ENCODE peak calls at places on chromosomes 16 and 17, in eight cellular contexts. T, Y, W, O, I, D, U and F are unnamed samples. For H3K4me1, the result is how much of the 10 kb centered on the place peaks cover.

GRCh38 chr17:12536021-12536420 is 129.7 kb upstream of the MYOCD start:
- DNase-seq in T (no peak), Y (no peak), W (no peak), O (no peak), I (no peak), D (no peak), U (no peak), F (no peak)

GRCh38 chr17:46777943-46778915 is 40.3 kb downstream of the WNT3 start:
- DNase-seq in T (no peak), Y (no peak), W (no peak), O (no peak), I (no peak), D (peak), U (no peak), F (no peak)

GRCh38 chr17:1137465-1137894 is 42.3 kb downstream of the ABR start:
- DNase-seq in T (no peak), Y (no peak), W (no peak), O (no peak), I (no peak), D (peak), U (no peak), F (peak)

GRCh38 chr17:79619636-79620206 is 8.9 kb upstream of the RBFOX3 start:
- DNase-seq in T (no peak), Y (no peak), W (no peak), O (no peak), I (no peak), D (no peak), U (no peak), F (no peak)

GRCh38 chr17:9802294-9802693 is 10.9 kb upstream of the DHRS7C start:
- DNase-seq in T (no peak), Y (no peak), W (no peak), O (no peak), I (peak), D (no peak), U (no peak), F (no peak)

GRCh38 chr17:75321506-75321905 is 32.3 kb upstream of the SLC25A19 start:
- DNase-seq in T (no peak), Y (no peak), W (no peak), O (no peak), I (no peak), D (no peak), U (no peak), F (no peak)

GRCh38 chr17:5431929-5432556 is 6.9 kb downstream of the C1QBP start:
- DNase-seq in T (no peak), Y (no peak), W (no peak), O (no peak), I (no peak), D (no peak), U (no peak), F (no peak)

GRCh38 chr17:80295559-80295958 is 34.9 kb downstream of the RNF213 start:
- DNase-seq in T (no peak), Y (no peak), W (no peak), O (no peak), I (no peak), D (no peak), U (no peak), F (no peak)

GRCh38 chr16:50416388-50416787 is 47.6 kb upstream of the BRD7 start:
- DNase-seq in T (no peak), Y (no peak), W (no peak), O (no peak), I (no peak), D (no peak), U (no peak), F (no peak)

GRCh38 chr16:84577034-84577803 is 40.7 kb downstream of the COTL1 start:
- DNase-seq in T (no peak), Y (no peak), W (no peak), O (no peak), I (no peak), D (no peak), U (no peak), F (no peak)

GRCh38 chr16:56357765-56358322 is 67.5 kb downstream of the AMFR start:
- DNase-seq in T (no peak), Y (no peak), W (peak), O (no peak), I (peak), D (peak), U (no peak), F (no peak)

GRCh38 chr16:49020436-49020835 is 261.2 kb downstream of the CBLN1 start:
- DNase-seq in T (peak), Y (no peak), W (no peak), O (no peak), I (no peak), D (no peak), U (no peak), F (no peak)

GRCh38 chr17:82012482-82013295 is 10.0 kb downstream of the CENPX start:
- DNase-seq in T (no peak), Y (no peak), W (no peak), O (no peak), I (no peak), D (no peak), U (no peak), F (no peak)

GRCh38 chr17:79012563-79013134 is 3.1 kb upstream of the CANT1 start:
- DNase-seq in T (no peak), Y (no peak), W (peak), O (no peak), I (no peak), D (no peak), U (no peak), F (no peak)

DNA sequence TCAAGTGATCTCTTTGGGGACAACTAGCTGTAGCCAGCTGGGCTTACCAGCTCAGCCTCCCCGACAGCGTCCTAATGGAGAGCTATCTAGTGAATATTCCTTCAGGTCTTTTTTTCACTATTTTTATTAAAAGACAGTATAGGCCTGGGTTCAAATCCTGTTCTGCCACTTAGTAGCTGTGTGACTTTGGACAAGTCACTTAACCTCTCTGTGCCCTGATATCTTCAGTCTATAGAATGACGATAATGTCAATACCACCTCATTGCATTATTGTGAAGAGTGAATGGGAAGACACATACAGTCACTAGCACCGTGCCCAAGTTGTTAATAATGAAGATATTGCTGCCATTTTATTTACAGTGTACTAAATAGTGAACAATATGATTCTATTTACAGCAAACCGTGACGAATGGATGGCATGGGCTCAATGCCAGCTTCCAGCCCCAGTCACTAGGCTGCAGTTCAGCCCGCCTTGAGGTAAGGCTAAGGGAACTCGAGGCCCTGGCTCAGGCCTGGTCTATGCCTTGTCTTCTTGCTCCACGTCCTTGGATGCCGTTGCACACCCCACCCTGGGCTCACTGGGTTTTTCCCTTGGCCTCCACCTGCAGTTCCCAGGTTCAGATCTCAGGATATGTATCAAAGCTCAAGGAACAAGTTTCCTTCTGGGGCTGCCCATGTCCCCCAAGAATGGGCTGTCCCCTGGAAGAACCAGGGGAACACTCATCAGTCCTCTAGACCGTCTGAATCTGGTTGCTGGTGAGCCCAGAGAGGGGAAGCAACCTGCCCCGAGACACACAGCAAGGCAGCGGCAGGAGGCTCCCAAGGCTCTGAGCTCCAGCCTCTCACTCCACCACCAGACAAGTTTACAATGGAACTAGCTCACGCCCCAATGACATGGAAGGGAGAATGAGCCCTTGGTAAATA is 95.4 kb upstream of the TNRC6C start:
- DNase-seq in T (no peak), Y (no peak), W (no peak), O (no peak), I (no peak), D (no peak), U (no peak), F (no peak)
- H3K27ac ChIP-seq in T (no peak), Y (peak), W (no peak), O (peak), I (peak), D (no peak), U (no peak), F (no peak)

DNA sequence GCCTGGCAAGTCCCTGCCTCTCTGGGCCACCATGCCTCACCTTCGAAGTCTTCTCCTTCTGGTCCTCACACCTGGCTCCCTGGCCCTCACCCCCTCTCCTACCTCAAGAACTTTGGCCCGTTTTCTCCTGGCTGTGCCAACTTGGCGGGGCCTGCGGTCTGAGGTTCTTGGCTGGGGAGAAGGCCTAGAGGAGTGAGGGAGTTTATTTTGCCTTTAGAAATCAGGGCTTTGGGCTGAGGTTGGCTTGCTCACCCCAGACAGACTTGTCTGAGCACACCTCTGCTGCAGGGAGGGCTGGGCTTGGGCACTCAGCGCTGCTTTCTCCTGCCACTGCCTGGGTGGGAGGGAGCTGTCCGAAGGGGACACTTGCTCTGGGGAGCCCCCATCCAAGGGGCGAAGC is 23.3 kb upstream of the TAC4 start:
- DNase-seq in T (no peak), Y (no peak), W (no peak), O (no peak), I (no peak), D (no peak), U (no peak), F (no peak)
- H3K4me1 ChIP-seq in T (under half), Y (under half), W (under half), O (under half), I (under half), D (under half), U (under half), F (under half)

GRCh38 chr17:48071654-48072053 is 23.5 kb downstream of the NFE2L1 start:
- DNase-seq in T (no peak), Y (no peak), W (peak), O (no peak), I (no peak), D (no peak), U (no peak), F (no peak)

GRCh38 chr17:48077555-48077954 is 23.7 kb downstream of the CBX1 start:
- DNase-seq in T (no peak), Y (no peak), W (no peak), O (no peak), I (no peak), D (no peak), U (no peak), F (no peak)

GRCh38 chr17:48068491-48068961 is 20.4 kb downstream of the NFE2L1 start:
- DNase-seq in T (no peak), Y (no peak), W (no peak), O (no peak), I (no peak), D (peak), U (no peak), F (no peak)

GRCh38 chr17:48070195-48070594 is 22.0 kb downstream of the NFE2L1 start:
- DNase-seq in T (no peak), Y (no peak), W (no peak), O (no peak), I (no peak), D (no peak), U (no peak), F (no peak)

DNA sequence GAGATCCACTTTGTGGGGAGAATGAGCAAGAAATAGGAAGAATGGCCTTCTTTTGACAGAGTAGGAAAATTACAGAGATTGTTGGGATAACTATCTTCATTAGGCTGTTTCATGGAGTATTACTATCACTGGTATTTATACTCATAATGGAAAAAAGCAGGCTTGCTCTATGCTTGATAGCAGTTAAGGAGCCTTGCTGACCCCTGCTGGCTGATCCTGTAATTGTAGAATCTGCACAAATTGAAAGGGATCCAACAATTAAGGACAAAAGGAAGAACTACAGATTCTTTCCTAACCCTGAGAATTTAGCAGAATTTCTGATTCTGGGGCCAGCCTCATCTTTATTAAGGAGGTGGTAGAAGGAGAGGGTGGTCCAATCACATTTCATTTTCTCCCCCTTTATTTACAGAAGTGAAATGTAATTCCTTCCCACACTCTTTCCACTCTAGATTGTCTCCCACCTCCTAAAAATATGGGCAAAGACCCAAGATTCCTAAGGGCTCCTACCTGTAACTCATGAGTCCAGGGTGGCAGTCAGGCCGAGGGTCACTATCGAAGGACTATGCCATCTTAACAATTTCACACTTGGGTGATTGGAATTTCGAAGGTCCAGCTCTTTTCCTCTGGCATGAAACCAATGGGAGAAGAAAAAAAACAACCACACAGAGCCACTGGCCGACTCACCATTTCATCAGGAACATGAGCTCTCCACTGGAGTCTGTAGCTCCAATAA is 26.3 kb downstream of the NFE2L1 start:
- DNase-seq in T (peak), Y (peak), W (peak), O (peak), I (peak), D (peak), U (peak), F (peak)
- H3K27ac ChIP-seq in T (no peak), Y (no peak), W (peak), O (peak), I (peak), D (no peak), U (no peak), F (no peak)

GRCh38 chr16:2023098-2023925 is 3.4 kb upstream of the NHERF2 start:
- DNase-seq in T (peak), Y (peak), W (peak), O (peak), I (peak), D (peak), U (peak), F (peak)
- H3K4me1 ChIP-seq in T (half or more), Y (under half), W (under half), O (half or more), I (half or more), D (half or more), U (under half), F (under half)

DNA sequence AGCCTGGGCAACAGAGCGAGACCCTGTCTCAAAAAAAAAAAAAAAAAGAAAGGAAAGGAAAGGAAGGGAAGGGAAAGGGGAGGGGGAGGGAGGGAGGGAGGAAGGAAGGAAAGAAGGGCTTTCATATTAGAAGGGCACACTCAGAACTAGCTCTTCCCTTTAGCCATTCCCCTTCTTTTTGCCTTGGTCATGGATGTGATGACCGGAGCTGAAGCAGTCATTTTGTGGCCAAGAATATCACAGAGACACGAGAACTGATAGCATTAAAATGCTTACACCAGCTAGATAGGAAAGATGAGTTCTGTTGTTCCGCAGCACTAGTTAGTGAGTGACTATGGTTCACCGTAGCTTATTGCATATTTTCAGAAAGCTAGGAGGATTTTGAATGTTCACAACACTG is 32.8 kb upstream of the TNRC6A start:
- DNase-seq in T (no peak), Y (no peak), W (no peak), O (no peak), I (no peak), D (no peak), U (no peak), F (no peak)
- H3K27ac ChIP-seq in T (no peak), Y (no peak), W (no peak), O (no peak), I (no peak), D (no peak), U (no peak), F (no peak)

GRCh38 chr17:19388791-19389190 is 1.8 kb upstream of the MFAP4 start:
- DNase-seq in T (no peak), Y (no peak), W (peak), O (no peak), I (no peak), D (no peak), U (no peak), F (no peak)

GRCh38 chr17:19386276-19386863 is 620 bp downstream of the MFAP4 start:
- DNase-seq in T (no peak), Y (no peak), W (peak), O (peak), I (peak), D (no peak), U (no peak), F (no peak)

GRCh38 chr17:19386974-19387920 is at the start of gene MFAP4:
- DNase-seq in T (peak), Y (peak), W (peak), O (peak), I (peak), D (no peak), U (no peak), F (no peak)

GRCh38 chr17:19389386-19389785 is 2.4 kb upstream of the MFAP4 start:
- DNase-seq in T (no peak), Y (no peak), W (no peak), O (no peak), I (no peak), D (no peak), U (no peak), F (no peak)

GRCh38 chr17:19387921-19388521 is 1.0 kb upstream of the MFAP4 start:
- DNase-seq in T (no peak), Y (no peak), W (peak), O (peak), I (no peak), D (no peak), U (no peak), F (no peak)
- H3K4me1 ChIP-seq in T (half or more), Y (under half), W (half or more), O (half or more), I (half or more), D (under half), U (under half), F (under half)

DNA sequence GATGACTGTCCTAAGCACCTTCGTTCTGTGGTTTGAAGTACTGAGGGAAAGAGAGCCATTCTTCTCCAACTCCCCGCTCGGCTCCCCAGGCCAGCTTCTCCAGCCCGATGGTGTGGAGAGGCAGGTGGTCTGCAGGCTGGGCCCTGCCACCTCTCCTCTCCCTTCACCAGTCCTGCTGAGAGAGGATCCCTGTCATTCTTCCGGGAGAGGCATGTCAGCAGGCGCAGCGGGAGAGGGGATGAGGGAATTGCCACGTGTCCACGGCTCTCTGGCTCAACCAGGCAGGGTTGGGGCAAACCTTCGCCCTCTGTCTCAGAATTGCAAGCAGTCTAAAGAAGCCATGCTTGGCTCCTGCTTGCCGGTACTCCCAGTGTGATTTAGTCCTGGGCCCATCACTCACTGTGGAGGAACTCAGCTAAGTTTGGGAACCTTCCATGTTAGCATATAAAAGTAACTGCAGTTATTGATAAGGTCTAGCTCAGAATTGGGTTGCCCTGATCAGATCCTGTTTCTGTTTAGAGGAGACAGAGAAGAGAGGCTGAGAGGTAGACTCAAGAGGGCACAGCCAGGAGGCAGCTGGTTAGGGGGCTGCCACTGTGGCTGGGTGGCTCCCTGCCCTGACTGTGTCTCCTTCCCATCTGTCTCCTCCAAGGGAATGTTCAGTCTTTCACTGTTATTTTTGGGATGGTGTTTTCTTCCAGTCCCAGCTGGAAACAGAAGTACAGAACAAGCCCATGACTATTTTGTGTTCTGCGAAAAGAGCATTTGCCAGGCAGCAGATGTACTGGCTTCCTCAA is 17.4 kb downstream of the HS3ST3B1 start:
- DNase-seq in T (no peak), Y (no peak), W (no peak), O (no peak), I (no peak), D (no peak), U (no peak), F (no peak)
- H3K27ac ChIP-seq in T (no peak), Y (peak), W (no peak), O (no peak), I (peak), D (no peak), U (no peak), F (no peak)

GRCh38 chr17:39775075-39775474 is 37.3 kb downstream of the GRB7 start:
- DNase-seq in T (no peak), Y (no peak), W (no peak), O (no peak), I (no peak), D (no peak), U (no peak), F (no peak)
- H3K4me1 ChIP-seq in T (under half), Y (under half), W (under half), O (under half), I (under half), D (under half), U (half or more), F (half or more)

DNA sequence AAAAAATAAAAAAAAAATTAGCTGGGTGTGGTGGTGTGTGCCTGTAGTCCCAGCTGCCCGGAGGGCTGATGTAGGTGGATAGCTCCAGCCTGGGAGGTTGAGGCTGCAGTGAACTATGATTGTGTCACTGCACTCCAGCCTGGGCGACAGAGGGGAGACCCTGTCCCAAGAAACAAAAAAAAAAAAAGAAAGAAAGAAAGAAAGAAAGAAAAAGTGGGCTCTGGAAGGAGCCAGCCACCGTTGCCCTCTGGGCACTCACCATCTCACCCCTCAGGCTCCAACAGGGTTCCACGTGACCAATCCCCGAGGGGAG is 87.3 kb upstream of the TOB1 start:
- DNase-seq in T (no peak), Y (no peak), W (no peak), O (no peak), I (no peak), D (no peak), U (no peak), F (no peak)
- H3K27ac ChIP-seq in T (peak), Y (no peak), W (peak), O (peak), I (peak), D (no peak), U (no peak), F (no peak)